ENCODE peak calls at places on chromosomes 16 and 17, in four cellular contexts. One of them, this sample, is unnamed.
A peak's percentile ranks its signal among the peaks of the same experiment; 100 is the strongest.

GRCh38 chr17:15380447-15380846 is 39.0 kb upstream of the TEKT3 start:
- DNase-seq in K562: no peak
- DNase-seq in WTC11: no peak
- DNase-seq in HepG2: no peak
- DNase-seq in this sample: no peak

GRCh38 chr16:8950580-8951077 is 13.1 kb downstream of the USP7 start:
- DNase-seq in WTC11: no peak
- DNase-seq in HepG2: no peak
- DNase-seq in K562: no peak
- DNase-seq in this sample: no peak

GRCh38 chr16:88415381-88416323 is 32.9 kb downstream of the ZNF469 start:
- DNase-seq in WTC11: no peak
- DNase-seq in K562: peak; percentile 62
- DNase-seq in HepG2: no peak
- DNase-seq in this sample: no peak

GRCh38 chr17:43006639-43007551 is at the start of gene IFI35:
- DNase-seq in K562: peak; percentile 54
- DNase-seq in HepG2: peak; percentile 83
- DNase-seq in WTC11: peak; percentile 76
- DNase-seq in this sample: peak; percentile 80

GRCh38 chr17:46979023-46979870 is at the start of gene RPRML:
- DNase-seq in WTC11: peak; percentile 59
- DNase-seq in K562: peak; percentile 73
- DNase-seq in HepG2: no peak
- DNase-seq in this sample: peak; percentile 54

GRCh38 chr17:70181376-70181775 is 12.0 kb downstream of the KCNJ2 start:
- DNase-seq in HepG2: no peak
- DNase-seq in K562: no peak
- DNase-seq in WTC11: no peak
- DNase-seq in this sample: no peak

GRCh38 chr17:512926-513325 is 160.3 kb upstream of the RPH3AL start:
- DNase-seq in HepG2: no peak
- DNase-seq in K562: no peak
- DNase-seq in WTC11: no peak
- DNase-seq in this sample: no peak

GRCh38 chr17:15404116-15404730 is 62.8 kb upstream of the TEKT3 start:
- DNase-seq in K562: no peak
- DNase-seq in WTC11: no peak
- DNase-seq in HepG2: no peak
- DNase-seq in this sample: no peak

GRCh38 chr16:72400257-72401078 is 228.5 kb upstream of the PMFBP1 start:
- DNase-seq in WTC11: peak; percentile 60
- DNase-seq in K562: peak; percentile 59
- DNase-seq in HepG2: peak; percentile 71
- DNase-seq in this sample: peak; percentile 43

GRCh38 chr17:73288534-73289302 is 23.1 kb downstream of the CDC42EP4 start:
- DNase-seq in K562: peak; percentile 76
- DNase-seq in WTC11: no peak
- DNase-seq in HepG2: peak; percentile 97
- DNase-seq in this sample: peak; percentile 90

GRCh38 chr16:46961373-46962353 is 11.8 kb downstream of the DNAJA2 start:
- DNase-seq in K562: no peak
- DNase-seq in HepG2: no peak
- DNase-seq in WTC11: no peak
- DNase-seq in this sample: no peak

GRCh38 chr16:19864566-19864965 is 20.1 kb downstream of the GPRC5B start:
- DNase-seq in HepG2: no peak
- DNase-seq in WTC11: no peak
- DNase-seq in K562: no peak
- DNase-seq in this sample: no peak

GRCh38 chr17:78766225-78766624 is 15.8 kb downstream of the CYTH1 start:
- DNase-seq in WTC11: no peak
- DNase-seq in HepG2: no peak
- DNase-seq in K562: no peak
- DNase-seq in this sample: no peak
- TF ChIP-seq JUN in WTC11: no peak
- TF ChIP-seq JUN in HepG2: no peak
- TF ChIP-seq JUN in K562: no peak
- TF ChIP-seq JUN in this sample: no peak

GRCh38 chr17:60164164-60164563 is 14.4 kb downstream of the CA4 start:
- DNase-seq in K562: no peak
- DNase-seq in WTC11: no peak
- DNase-seq in HepG2: no peak
- DNase-seq in this sample: no peak
- TF ChIP-seq ESRRA in K562: no peak
- TF ChIP-seq ESRRA in WTC11: no peak
- TF ChIP-seq ESRRA in HepG2: no peak
- TF ChIP-seq ESRRA in this sample: no peak

GRCh38 chr16:48608871-48609452 is 1.0 kb downstream of the N4BP1 start:
- DNase-seq in HepG2: no peak
- DNase-seq in K562: no peak
- DNase-seq in WTC11: no peak
- DNase-seq in this sample: no peak
- TF ChIP-seq JUN in HepG2: no peak
- TF ChIP-seq JUN in K562: no peak
- TF ChIP-seq JUN in WTC11: no peak
- TF ChIP-seq JUN in this sample: no peak

DNA sequence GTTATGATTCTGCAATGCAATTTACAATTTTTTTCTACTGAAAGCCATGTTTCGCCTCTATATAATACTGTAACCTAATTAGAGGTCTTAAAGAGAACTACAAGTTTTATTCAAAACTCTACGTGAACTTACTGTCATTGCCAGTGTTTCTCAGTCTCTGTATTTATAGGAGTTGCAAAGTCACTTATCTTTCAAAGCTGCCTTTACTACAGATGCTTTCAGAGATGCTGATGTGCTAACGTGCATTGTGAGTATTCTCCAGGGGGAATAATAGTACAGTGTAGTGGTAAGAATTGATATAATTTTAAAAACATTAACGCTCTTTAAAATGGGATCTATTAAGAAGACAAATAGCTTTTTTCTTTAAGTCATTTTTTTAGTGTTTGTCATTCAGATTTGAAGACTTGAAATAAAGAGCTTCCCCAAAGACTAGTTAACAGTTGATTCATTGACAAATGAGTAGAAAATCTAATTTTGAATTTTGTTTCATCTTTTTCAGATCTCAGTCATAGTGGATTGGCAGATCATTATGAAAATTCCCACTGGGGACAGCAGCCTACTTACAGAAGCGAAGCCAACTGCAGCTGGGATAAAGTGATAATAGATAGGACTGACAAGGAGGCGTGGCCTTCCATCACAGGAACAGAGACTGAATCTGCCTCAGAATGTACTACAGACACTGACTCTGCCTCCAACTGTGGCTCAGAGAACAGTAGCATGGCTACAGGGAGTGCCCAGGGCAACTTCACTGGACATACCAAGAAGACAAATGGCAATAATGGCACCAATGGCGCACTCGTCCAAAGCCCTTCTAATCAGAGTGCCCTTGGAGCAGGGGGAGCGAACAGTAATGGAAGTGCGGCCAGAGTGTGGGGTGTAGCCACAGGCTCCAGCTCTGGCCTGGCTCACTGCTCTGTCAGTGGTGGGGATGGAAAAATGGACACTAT is 79.9 kb downstream of the TMC6 start:
- DNase-seq in WTC11: no peak
- DNase-seq in K562: peak; percentile 63
- DNase-seq in HepG2: no peak
- DNase-seq in this sample: no peak
- TF ChIP-seq ESRRA in WTC11: no peak
- TF ChIP-seq ESRRA in K562: no peak
- TF ChIP-seq ESRRA in HepG2: no peak
- TF ChIP-seq ESRRA in this sample: no peak

GRCh38 chr17:71975331-71975801 is 145.5 kb upstream of the SOX9 start:
- DNase-seq in WTC11: no peak
- DNase-seq in HepG2: no peak
- DNase-seq in K562: no peak
- DNase-seq in this sample: no peak
- TF ChIP-seq JUN in WTC11: no peak
- TF ChIP-seq JUN in HepG2: no peak
- TF ChIP-seq JUN in K562: no peak
- TF ChIP-seq JUN in this sample: no peak

GRCh38 chr17:65103896-65104295 is 33.3 kb upstream of the RGS9 start:
- DNase-seq in K562: no peak
- DNase-seq in WTC11: no peak
- DNase-seq in HepG2: no peak
- DNase-seq in this sample: no peak
- TF ChIP-seq ESRRA in K562: no peak
- TF ChIP-seq ESRRA in WTC11: no peak
- TF ChIP-seq ESRRA in HepG2: no peak
- TF ChIP-seq ESRRA in this sample: no peak

GRCh38 chr17:21286771-21287702 is 2.5 kb downstream of the MAP2K3 start:
- DNase-seq in WTC11: no peak
- DNase-seq in K562: no peak
- DNase-seq in HepG2: peak; percentile 33
- DNase-seq in this sample: no peak
- TF ChIP-seq JUN in WTC11: no peak
- TF ChIP-seq JUN in K562: no peak
- TF ChIP-seq JUN in HepG2: no peak
- TF ChIP-seq JUN in this sample: no peak

GRCh38 chr16:751152-752007 is 9.2 kb upstream of the MSLN start:
- DNase-seq in HepG2: no peak
- DNase-seq in WTC11: no peak
- DNase-seq in K562: no peak
- DNase-seq in this sample: no peak
- TF ChIP-seq ESRRA in HepG2: no peak
- TF ChIP-seq ESRRA in WTC11: no peak
- TF ChIP-seq ESRRA in K562: no peak
- TF ChIP-seq ESRRA in this sample: no peak